ENCODE peak calls at places on chromosomes 11 and 22, in five cellular contexts. One of them, this sample, is unnamed.
A peak's percentile ranks its signal among the peaks of the same experiment; 100 is the strongest.

GRCh38 chr11:116217006-116217405 is 555.8 kb downstream of the BUD13 start:
- DNase-seq in CD4-positive, alpha-beta T cell: no peak
- DNase-seq in neuronal stem cell: no peak
- DNase-seq in pancreas: no peak
- DNase-seq in activated CD8-positive, alpha-beta memory T cell treated with anti-CD3 and anti-CD28 coated beads, Interleukin-2, amount 10 ng/mL, durations not matched to agents 7 days and 5 days: no peak
- DNase-seq in this sample: peak; percentile 73

GRCh38 chr11:116613201-116613910 is 159.4 kb downstream of the BUD13 start:
- DNase-seq in neuronal stem cell: no peak
- DNase-seq in CD4-positive, alpha-beta T cell: no peak
- DNase-seq in activated CD8-positive, alpha-beta memory T cell treated with anti-CD3 and anti-CD28 coated beads, Interleukin-2, amount 10 ng/mL, durations not matched to agents 7 days and 5 days: no peak
- DNase-seq in pancreas: no peak
- DNase-seq in this sample: no peak

GRCh38 chr11:892106-892505 is 18.5 kb downstream of the CHID1 start:
- DNase-seq in CD4-positive, alpha-beta T cell: no peak
- DNase-seq in pancreas: no peak
- DNase-seq in neuronal stem cell: no peak
- DNase-seq in activated CD8-positive, alpha-beta memory T cell treated with anti-CD3 and anti-CD28 coated beads, Interleukin-2, amount 10 ng/mL, durations not matched to agents 7 days and 5 days: no peak
- DNase-seq in this sample: no peak

GRCh38 chr11:61168292-61168691 is 7.1 kb upstream of the VPS37C start:
- DNase-seq in neuronal stem cell: no peak
- DNase-seq in CD4-positive, alpha-beta T cell: no peak
- DNase-seq in activated CD8-positive, alpha-beta memory T cell treated with anti-CD3 and anti-CD28 coated beads, Interleukin-2, amount 10 ng/mL, durations not matched to agents 7 days and 5 days: no peak
- DNase-seq in pancreas: no peak
- DNase-seq in this sample: no peak

GRCh38 chr11:94513091-94513490 is 830 bp downstream of the C11orf97 start:
- DNase-seq in pancreas: no peak
- DNase-seq in CD4-positive, alpha-beta T cell: no peak
- DNase-seq in neuronal stem cell: no peak
- DNase-seq in activated CD8-positive, alpha-beta memory T cell treated with anti-CD3 and anti-CD28 coated beads, Interleukin-2, amount 10 ng/mL, durations not matched to agents 7 days and 5 days: no peak
- DNase-seq in this sample: no peak

GRCh38 chr11:21921151-21921550 is 271.7 kb upstream of the ANO5 start:
- DNase-seq in CD4-positive, alpha-beta T cell: no peak
- DNase-seq in pancreas: no peak
- DNase-seq in activated CD8-positive, alpha-beta memory T cell treated with anti-CD3 and anti-CD28 coated beads, Interleukin-2, amount 10 ng/mL, durations not matched to agents 7 days and 5 days: no peak
- DNase-seq in neuronal stem cell: peak; percentile 31
- DNase-seq in this sample: no peak

GRCh38 chr11:42315846-42316245 is 856.4 kb upstream of the LRRC4C start:
- DNase-seq in CD4-positive, alpha-beta T cell: no peak
- DNase-seq in activated CD8-positive, alpha-beta memory T cell treated with anti-CD3 and anti-CD28 coated beads, Interleukin-2, amount 10 ng/mL, durations not matched to agents 7 days and 5 days: no peak
- DNase-seq in neuronal stem cell: no peak
- DNase-seq in pancreas: no peak
- DNase-seq in this sample: no peak

GRCh38 chr22:39997939-39998726 is 3.4 kb downstream of the FAM83F start:
- DNase-seq in activated CD8-positive, alpha-beta memory T cell treated with anti-CD3 and anti-CD28 coated beads, Interleukin-2, amount 10 ng/mL, durations not matched to agents 7 days and 5 days: no peak
- DNase-seq in neuronal stem cell: no peak
- DNase-seq in CD4-positive, alpha-beta T cell: no peak
- DNase-seq in pancreas: peak; percentile 84
- DNase-seq in this sample: peak; percentile 17

GRCh38 chr11:105611837-105612480 is 2.1 kb downstream of the GRIA4 start:
- DNase-seq in neuronal stem cell: no peak
- DNase-seq in activated CD8-positive, alpha-beta memory T cell treated with anti-CD3 and anti-CD28 coated beads, Interleukin-2, amount 10 ng/mL, durations not matched to agents 7 days and 5 days: no peak
- DNase-seq in CD4-positive, alpha-beta T cell: no peak
- DNase-seq in pancreas: no peak
- DNase-seq in this sample: no peak

GRCh38 chr11:125689460-125689859 is 8.8 kb upstream of the ACRV1 start:
- DNase-seq in neuronal stem cell: no peak
- DNase-seq in CD4-positive, alpha-beta T cell: no peak
- DNase-seq in activated CD8-positive, alpha-beta memory T cell treated with anti-CD3 and anti-CD28 coated beads, Interleukin-2, amount 10 ng/mL, durations not matched to agents 7 days and 5 days: no peak
- DNase-seq in pancreas: no peak
- DNase-seq in this sample: no peak

GRCh38 chr11:130070109-130070828 is 575 bp downstream of the APLP2 start:
- DNase-seq in CD4-positive, alpha-beta T cell: peak; percentile 38
- DNase-seq in neuronal stem cell: no peak
- DNase-seq in pancreas: peak; percentile 33
- DNase-seq in activated CD8-positive, alpha-beta memory T cell treated with anti-CD3 and anti-CD28 coated beads, Interleukin-2, amount 10 ng/mL, durations not matched to agents 7 days and 5 days: peak; percentile 64
- DNase-seq in this sample: peak; percentile 20

GRCh38 chr11:93655581-93656255 is 5.8 kb upstream of the CEP295 start:
- DNase-seq in pancreas: no peak
- DNase-seq in neuronal stem cell: no peak
- DNase-seq in activated CD8-positive, alpha-beta memory T cell treated with anti-CD3 and anti-CD28 coated beads, Interleukin-2, amount 10 ng/mL, durations not matched to agents 7 days and 5 days: no peak
- DNase-seq in CD4-positive, alpha-beta T cell: no peak
- DNase-seq in this sample: no peak

GRCh38 chr11:59216654-59217640 is 4.2 kb upstream of the MPEG1 start:
- DNase-seq in neuronal stem cell: no peak
- DNase-seq in activated CD8-positive, alpha-beta memory T cell treated with anti-CD3 and anti-CD28 coated beads, Interleukin-2, amount 10 ng/mL, durations not matched to agents 7 days and 5 days: no peak
- DNase-seq in pancreas: no peak
- DNase-seq in CD4-positive, alpha-beta T cell: no peak
- DNase-seq in this sample: no peak

GRCh38 chr11:64874841-64875240 is 3.6 kb downstream of the EHD1 start:
- DNase-seq in CD4-positive, alpha-beta T cell: no peak
- DNase-seq in neuronal stem cell: no peak
- DNase-seq in activated CD8-positive, alpha-beta memory T cell treated with anti-CD3 and anti-CD28 coated beads, Interleukin-2, amount 10 ng/mL, durations not matched to agents 7 days and 5 days: no peak
- DNase-seq in pancreas: no peak
- DNase-seq in this sample: no peak

GRCh38 chr22:36463783-36464184 is 17.7 kb downstream of the TXN2 start:
- DNase-seq in activated CD8-positive, alpha-beta memory T cell treated with anti-CD3 and anti-CD28 coated beads, Interleukin-2, amount 10 ng/mL, durations not matched to agents 7 days and 5 days: no peak
- DNase-seq in CD4-positive, alpha-beta T cell: no peak
- DNase-seq in pancreas: no peak
- DNase-seq in neuronal stem cell: no peak
- DNase-seq in this sample: no peak

GRCh38 chr22:37387793-37388192 is 39.5 kb downstream of the ELFN2 start:
- DNase-seq in pancreas: no peak
- DNase-seq in activated CD8-positive, alpha-beta memory T cell treated with anti-CD3 and anti-CD28 coated beads, Interleukin-2, amount 10 ng/mL, durations not matched to agents 7 days and 5 days: no peak
- DNase-seq in neuronal stem cell: no peak
- DNase-seq in CD4-positive, alpha-beta T cell: no peak
- DNase-seq in this sample: no peak

GRCh38 chr11:70466154-70466553 is 67.8 kb downstream of the CTTN start:
- DNase-seq in activated CD8-positive, alpha-beta memory T cell treated with anti-CD3 and anti-CD28 coated beads, Interleukin-2, amount 10 ng/mL, durations not matched to agents 7 days and 5 days: no peak
- DNase-seq in pancreas: no peak
- DNase-seq in CD4-positive, alpha-beta T cell: no peak
- DNase-seq in neuronal stem cell: no peak
- DNase-seq in this sample: no peak

GRCh38 chr11:38543951-38544350 is 1945.9 kb upstream of the RAG2 start:
- DNase-seq in pancreas: no peak
- DNase-seq in neuronal stem cell: no peak
- DNase-seq in CD4-positive, alpha-beta T cell: no peak
- DNase-seq in activated CD8-positive, alpha-beta memory T cell treated with anti-CD3 and anti-CD28 coated beads, Interleukin-2, amount 10 ng/mL, durations not matched to agents 7 days and 5 days: no peak
- DNase-seq in this sample: no peak

GRCh38 chr11:96314326-96315050 is 28.5 kb downstream of the MAML2 start:
- DNase-seq in activated CD8-positive, alpha-beta memory T cell treated with anti-CD3 and anti-CD28 coated beads, Interleukin-2, amount 10 ng/mL, durations not matched to agents 7 days and 5 days: no peak
- DNase-seq in pancreas: no peak
- DNase-seq in neuronal stem cell: no peak
- DNase-seq in CD4-positive, alpha-beta T cell: no peak
- DNase-seq in this sample: no peak

GRCh38 chr11:60370811-60371297 is 7.5 kb upstream of the MS4A7 start:
- DNase-seq in CD4-positive, alpha-beta T cell: no peak
- DNase-seq in neuronal stem cell: no peak
- DNase-seq in activated CD8-positive, alpha-beta memory T cell treated with anti-CD3 and anti-CD28 coated beads, Interleukin-2, amount 10 ng/mL, durations not matched to agents 7 days and 5 days: no peak
- DNase-seq in pancreas: no peak
- DNase-seq in this sample: no peak